ENCODE peak calls at places on chromosomes 2 and 18, in seven cellular contexts. H is NCI-H1092, Q is mesenteric fat pad, S is HTR-8/SVneo, G is substantia nigra, V is suprapubic skin, K is T1000. E is an unnamed sample.
A peak's percentile ranks its signal among the peaks of the same experiment; 100 is the strongest.

GRCh38 chr2:150387586-150388288 is 99.7 kb downstream of the RND3 start:
- DNase-seq in H (no peak), K (no peak), V (no peak), S (no peak), Q (no peak), G (no peak), E (no peak)

GRCh38 chr2:42031783-42032620 is 15.8 kb upstream of the PKDCC start:
- DNase-seq in K (no peak), V (no peak), Q (peak; percentile 22), S (no peak), G (no peak), H (no peak), E (no peak)

GRCh38 chr2:148614332-148615049 is 30.1 kb upstream of the EPC2 start:
- DNase-seq in G (no peak), V (no peak), K (peak; percentile 34), S (peak; percentile 65), H (no peak), Q (no peak), E (no peak)

GRCh38 chr18:78901923-78902794 is 77.5 kb upstream of the SALL3 start:
- DNase-seq in G (no peak), S (no peak), K (no peak), Q (peak; percentile 76), V (no peak), H (no peak), E (no peak)

GRCh38 chr2:8495189-8495855 is 186.5 kb upstream of the ID2 start:
- DNase-seq in Q (no peak), V (peak; percentile 49), K (no peak), G (no peak), S (no peak), H (no peak), E (no peak)

GRCh38 chr2:143819190-143819735 is 690.0 kb downstream of the ARHGAP15 start:
- DNase-seq in V (peak; percentile 80), S (no peak), Q (no peak), K (no peak), G (no peak), H (no peak), E (no peak)

GRCh38 chr2:231714639-231715498 is 6.5 kb downstream of the PTMA start:
- DNase-seq in H (peak; percentile 60), Q (no peak), V (peak; percentile 90), G (peak; percentile 78), S (peak; percentile 66), K (peak; percentile 36), E (peak; percentile 79)

GRCh38 chr2:64779117-64779690 is 125.5 kb upstream of the SERTAD2 start:
- DNase-seq in V (no peak), G (no peak), Q (no peak), S (peak; percentile 49), H (no peak), K (peak; percentile 39), E (no peak)

GRCh38 chr2:165902929-165903328 is 50.6 kb downstream of the TTC21B start:
- DNase-seq in V (no peak), Q (no peak), S (peak; percentile 4), K (no peak), G (no peak), H (no peak), E (no peak)

GRCh38 chr2:20138696-20139095 is 86.2 kb downstream of the SDC1 start:
- DNase-seq in S (no peak), V (no peak), Q (no peak), H (no peak), G (no peak), K (no peak), E (no peak)

GRCh38 chr18:73503326-73503725 is 635.5 kb upstream of the NETO1 start:
- DNase-seq in Q (no peak), H (no peak), S (no peak), V (no peak), K (no peak), G (no peak), E (no peak)

GRCh38 chr2:45578056-45578843 is 32.8 kb downstream of the SRBD1 start:
- DNase-seq in K (no peak), S (no peak), H (no peak), V (no peak), Q (no peak), G (no peak), E (peak; percentile 6)

GRCh38 chr2:74050153-74050552 is 65.4 kb downstream of the TET3 start:
- DNase-seq in Q (no peak), S (no peak), H (no peak), K (no peak), G (no peak), V (no peak), E (no peak)